ENCODE peak calls at places on chromosome 2, in four cellular contexts. Y is iris pigment epithelial cell, A is KBM-7, S is uterus. R is an unnamed sample.

GRCh38 chr2:75450068-75450467 is 110.7 kb downstream of the EVA1A start:
- DNase-seq in Y (no peak), A (no peak), S (no peak), R (no peak)

GRCh38 chr2:85430780-85431601 is 12.5 kb downstream of the SH2D6 start:
- DNase-seq in Y (no peak), A (no peak), S (no peak), R (peak)

GRCh38 chr2:16162491-16163040 is 222.2 kb downstream of the MYCN start:
- DNase-seq in Y (no peak), A (no peak), S (no peak), R (no peak)

GRCh38 chr2:39642054-39642742 is 23.5 kb upstream of the TMEM178A start:
- DNase-seq in Y (peak), A (no peak), S (no peak), R (peak)

GRCh38 chr2:190255668-190256067 is 64.0 kb downstream of the HIBCH start:
- DNase-seq in Y (no peak), A (no peak), S (no peak), R (no peak)

GRCh38 chr2:96917008-96917575 is 47.2 kb upstream of the SEMA4C start:
- DNase-seq in Y (no peak), A (no peak), S (no peak), R (no peak)

GRCh38 chr2:11073251-11073650 is 82.0 kb upstream of the SLC66A3 start:
- DNase-seq in Y (peak), A (peak), S (no peak), R (peak)

GRCh38 chr2:85134255-85135065 is 1.3 kb downstream of the TCF7L1 start:
- DNase-seq in Y (peak), A (peak), S (peak), R (peak)

GRCh38 chr2:48567671-48568070 is 37.7 kb downstream of the STON1 start:
- DNase-seq in Y (peak), A (no peak), S (no peak), R (no peak)

GRCh38 chr2:164954954-164955701 is at the start of gene SLC38A11:
- DNase-seq in Y (peak), A (no peak), S (peak), R (peak)

GRCh38 chr2:222450021-222450420 is 25.7 kb downstream of the SGPP2 start:
- DNase-seq in Y (no peak), A (no peak), S (no peak), R (no peak)

GRCh38 chr2:62999905-63000304 is 50.7 kb upstream of the OTX1 start:
- DNase-seq in Y (peak), A (no peak), S (no peak), R (peak)

GRCh38 chr2:62410926-62411456 is 95.0 kb downstream of the TMEM17 start:
- DNase-seq in Y (no peak), A (no peak), S (no peak), R (no peak)

GRCh38 chr2:70708376-70709199 is 59.4 kb downstream of the ADD2 start:
- DNase-seq in Y (no peak), A (no peak), S (no peak), R (no peak)

GRCh38 chr2:25671622-25672021 is 1.8 kb downstream of the DTNB start:
- DNase-seq in Y (no peak), A (no peak), S (no peak), R (no peak)

GRCh38 chr2:221107424-221107823 is 464.7 kb downstream of the EPHA4 start:
- DNase-seq in Y (no peak), A (no peak), S (no peak), R (no peak)

GRCh38 chr2:215556979-215557378 is 121.1 kb upstream of the FN1 start:
- DNase-seq in Y (peak), A (no peak), S (no peak), R (no peak)

GRCh38 chr2:240957656-240958365 is 40.6 kb upstream of the SNED1 start:
- DNase-seq in Y (no peak), A (no peak), S (peak), R (no peak)

GRCh38 chr2:121532347-121532766 is 1.7 kb downstream of the RNU4ATAC start:
- DNase-seq in Y (peak), A (peak), S (no peak), R (peak)

GRCh38 chr2:172249986-172250385 is 147.3 kb upstream of the DLX2 start:
- DNase-seq in Y (peak), A (no peak), S (no peak), R (no peak)

GRCh38 chr2:109379507-109379906 is 234.3 kb downstream of the SEPTIN10 start:
- DNase-seq in Y (no peak), A (no peak), S (no peak), R (no peak)

GRCh38 chr2:219056176-219056895 is 4.4 kb downstream of the IHH start:
- DNase-seq in Y (no peak), A (no peak), S (no peak), R (no peak)

GRCh38 chr2:231745303-231746038 is 35.6 kb downstream of the PDE6D start:
- DNase-seq in Y (no peak), A (no peak), S (no peak), R (no peak)

GRCh38 chr2:105604938-105605337 is 139.8 kb upstream of the NCK2 start:
- DNase-seq in Y (peak), A (no peak), S (peak), R (peak)

GRCh38 chr2:2588777-2589176 is 257.7 kb upstream of the MYT1L start:
- DNase-seq in Y (no peak), A (no peak), S (no peak), R (no peak)

GRCh38 chr2:215749092-215749957 is 264.0 kb downstream of the MREG start:
- DNase-seq in Y (peak), A (no peak), S (peak), R (peak)

GRCh38 chr2:112195167-112195766 is 57.1 kb downstream of the FBLN7 start:
- DNase-seq in Y (no peak), A (peak), S (no peak), R (no peak)

GRCh38 chr2:231258696-231259095 is 60.3 kb downstream of the ARMC9 start:
- DNase-seq in Y (no peak), A (no peak), S (no peak), R (no peak)

GRCh38 chr2:200467806-200468686 is 41.8 kb downstream of the KCTD18 start:
- DNase-seq in Y (no peak), A (no peak), S (no peak), R (peak)

GRCh38 chr2:105038383-105039061 is 653 bp downstream of the MRPS9 start:
- DNase-seq in Y (no peak), A (no peak), S (peak), R (peak)

GRCh38 chr2:64093341-64093740 is 50.9 kb downstream of the PELI1 start:
- DNase-seq in Y (no peak), A (no peak), S (no peak), R (no peak)

GRCh38 chr2:174563530-174564282 is 33.9 kb downstream of the WIPF1 start:
- DNase-seq in Y (no peak), A (no peak), S (no peak), R (no peak)

R was measured in myocyte.